ENCODE peak calls at places on chromosomes 3 and 15, in ten cellular contexts. One of them, this sample, is unnamed. For H3K9me3, the result is how much of the 10 kb centered on the place peaks cover.

GRCh38 chr3:43996379-43997301 is 245.0 kb upstream of the TOPAZ1 start:
- DNase-seq in heart left ventricle: no peak
- DNase-seq in transverse colon: no peak
- DNase-seq in endothelial cell of umbilical vein: peak
- DNase-seq in stomach: no peak
- DNase-seq in H1: no peak
- DNase-seq in adrenal gland: no peak
- DNase-seq in esophagus squamous epithelium: no peak
- DNase-seq in upper lobe of left lung: peak
- DNase-seq in spleen: peak
- DNase-seq in this sample: no peak

GRCh38 chr3:52277972-52278509 is 408 bp downstream of the WDR82 start:
- DNase-seq in endothelial cell of umbilical vein: peak
- DNase-seq in H1: no peak
- DNase-seq in adrenal gland: peak
- DNase-seq in heart left ventricle: no peak
- DNase-seq in transverse colon: no peak
- DNase-seq in stomach: no peak
- DNase-seq in spleen: peak
- DNase-seq in esophagus squamous epithelium: no peak
- DNase-seq in upper lobe of left lung: no peak
- DNase-seq in this sample: no peak

GRCh38 chr3:44079916-44080315 is 161.8 kb upstream of the TOPAZ1 start:
- DNase-seq in stomach: no peak
- DNase-seq in spleen: no peak
- DNase-seq in upper lobe of left lung: no peak
- DNase-seq in endothelial cell of umbilical vein: no peak
- DNase-seq in heart left ventricle: no peak
- DNase-seq in transverse colon: no peak
- DNase-seq in esophagus squamous epithelium: no peak
- DNase-seq in H1: no peak
- DNase-seq in adrenal gland: no peak
- DNase-seq in this sample: peak

GRCh38 chr15:99707481-99708270 is 25.6 kb downstream of the LYSMD4 start:
- DNase-seq in transverse colon: no peak
- DNase-seq in spleen: no peak
- DNase-seq in upper lobe of left lung: no peak
- DNase-seq in adrenal gland: no peak
- DNase-seq in stomach: no peak
- DNase-seq in heart left ventricle: no peak
- DNase-seq in H1: no peak
- DNase-seq in endothelial cell of umbilical vein: peak
- DNase-seq in esophagus squamous epithelium: no peak
- DNase-seq in this sample: no peak

GRCh38 chr3:112973325-112974177 is 1.4 kb downstream of the CD200R1 start:
- DNase-seq in adrenal gland: no peak
- DNase-seq in transverse colon: peak
- DNase-seq in heart left ventricle: no peak
- DNase-seq in stomach: no peak
- DNase-seq in spleen: no peak
- DNase-seq in esophagus squamous epithelium: no peak
- DNase-seq in H1: no peak
- DNase-seq in endothelial cell of umbilical vein: no peak
- DNase-seq in upper lobe of left lung: no peak
- DNase-seq in this sample: no peak

GRCh38 chr15:70153948-70154439 is 56.3 kb upstream of the TLE3 start:
- DNase-seq in stomach: no peak
- DNase-seq in upper lobe of left lung: no peak
- DNase-seq in heart left ventricle: no peak
- DNase-seq in transverse colon: no peak
- DNase-seq in spleen: no peak
- DNase-seq in endothelial cell of umbilical vein: no peak
- DNase-seq in H1: no peak
- DNase-seq in adrenal gland: no peak
- DNase-seq in esophagus squamous epithelium: no peak
- DNase-seq in this sample: no peak

GRCh38 chr3:194870394-194871110 is 184.9 kb downstream of the FAM43A start:
- DNase-seq in endothelial cell of umbilical vein: no peak
- DNase-seq in adrenal gland: peak
- DNase-seq in spleen: no peak
- DNase-seq in stomach: no peak
- DNase-seq in transverse colon: peak
- DNase-seq in esophagus squamous epithelium: no peak
- DNase-seq in upper lobe of left lung: no peak
- DNase-seq in H1: no peak
- DNase-seq in heart left ventricle: no peak
- DNase-seq in this sample: no peak

GRCh38 chr3:30681276-30682211 is 75.1 kb downstream of the TGFBR2 start:
- DNase-seq in esophagus squamous epithelium: no peak
- DNase-seq in transverse colon: no peak
- DNase-seq in H1: no peak
- DNase-seq in upper lobe of left lung: peak
- DNase-seq in stomach: no peak
- DNase-seq in heart left ventricle: peak
- DNase-seq in endothelial cell of umbilical vein: peak
- DNase-seq in spleen: peak
- DNase-seq in adrenal gland: peak
- DNase-seq in this sample: no peak

GRCh38 chr3:56424885-56425284 is 43.4 kb downstream of the ERC2 start:
- DNase-seq in H1: no peak
- DNase-seq in stomach: no peak
- DNase-seq in upper lobe of left lung: no peak
- DNase-seq in heart left ventricle: no peak
- DNase-seq in transverse colon: no peak
- DNase-seq in spleen: no peak
- DNase-seq in endothelial cell of umbilical vein: no peak
- DNase-seq in adrenal gland: no peak
- DNase-seq in esophagus squamous epithelium: no peak
- DNase-seq in this sample: no peak

GRCh38 chr3:104825116-104825515 is 541.6 kb upstream of the ALCAM start:
- DNase-seq in esophagus squamous epithelium: no peak
- DNase-seq in transverse colon: no peak
- DNase-seq in adrenal gland: no peak
- DNase-seq in spleen: no peak
- DNase-seq in endothelial cell of umbilical vein: no peak
- DNase-seq in heart left ventricle: no peak
- DNase-seq in stomach: no peak
- DNase-seq in upper lobe of left lung: no peak
- DNase-seq in H1: peak
- DNase-seq in this sample: no peak

GRCh38 chr3:115581347-115582135 is 41.8 kb upstream of the GAP43 start:
- DNase-seq in spleen: no peak
- DNase-seq in transverse colon: no peak
- DNase-seq in stomach: no peak
- DNase-seq in heart left ventricle: no peak
- DNase-seq in endothelial cell of umbilical vein: no peak
- DNase-seq in upper lobe of left lung: no peak
- DNase-seq in esophagus squamous epithelium: no peak
- DNase-seq in H1: no peak
- DNase-seq in adrenal gland: peak
- DNase-seq in this sample: no peak

GRCh38 chr3:64266065-64266874 is 41.0 kb upstream of the PRICKLE2 start:
- DNase-seq in spleen: no peak
- DNase-seq in adrenal gland: peak
- DNase-seq in heart left ventricle: no peak
- DNase-seq in esophagus squamous epithelium: no peak
- DNase-seq in H1: no peak
- DNase-seq in endothelial cell of umbilical vein: peak
- DNase-seq in stomach: no peak
- DNase-seq in transverse colon: peak
- DNase-seq in upper lobe of left lung: no peak
- DNase-seq in this sample: peak

DNA sequence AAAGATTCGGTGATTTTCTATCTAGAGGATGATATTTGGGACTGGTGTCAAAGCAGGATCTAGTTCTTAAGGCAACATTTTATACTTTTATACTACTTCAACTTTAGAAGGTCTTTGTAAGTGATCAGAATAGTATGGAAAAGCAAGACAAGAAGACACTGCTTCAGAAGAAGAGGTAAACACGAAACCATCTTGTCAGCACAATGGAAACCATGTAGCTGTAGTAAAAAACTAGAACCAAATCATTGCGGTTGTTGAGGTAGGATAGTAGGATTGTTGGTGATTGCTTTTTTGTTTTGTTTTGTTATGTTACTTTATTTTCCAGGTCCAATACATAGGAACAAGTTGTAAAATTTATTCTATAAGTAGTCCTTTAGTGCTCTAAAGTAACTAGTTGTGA is 40.0 kb downstream of the SEMA6D start:
- DNase-seq in spleen: no peak
- DNase-seq in stomach: no peak
- DNase-seq in H1: no peak
- DNase-seq in endothelial cell of umbilical vein: no peak
- DNase-seq in heart left ventricle: no peak
- DNase-seq in upper lobe of left lung: no peak
- DNase-seq in transverse colon: no peak
- DNase-seq in adrenal gland: no peak
- DNase-seq in esophagus squamous epithelium: no peak
- DNase-seq in this sample: no peak
- H3K9me3 ChIP-seq in spleen: under half
- H3K9me3 ChIP-seq in stomach: under half
- H3K9me3 ChIP-seq in H1: under half
- H3K9me3 ChIP-seq in endothelial cell of umbilical vein: under half
- H3K9me3 ChIP-seq in heart left ventricle: under half
- H3K9me3 ChIP-seq in upper lobe of left lung: under half
- H3K9me3 ChIP-seq in transverse colon: under half
- H3K9me3 ChIP-seq in adrenal gland: under half
- H3K9me3 ChIP-seq in esophagus squamous epithelium: under half
- H3K9me3 ChIP-seq in this sample: under half

GRCh38 chr15:32125595-32125994 is 95.3 kb downstream of the CHRNA7 start:
- DNase-seq in endothelial cell of umbilical vein: no peak
- DNase-seq in heart left ventricle: no peak
- DNase-seq in transverse colon: no peak
- DNase-seq in adrenal gland: no peak
- DNase-seq in stomach: no peak
- DNase-seq in upper lobe of left lung: no peak
- DNase-seq in H1: no peak
- DNase-seq in spleen: no peak
- DNase-seq in esophagus squamous epithelium: no peak
- DNase-seq in this sample: no peak
- H3K27ac ChIP-seq in endothelial cell of umbilical vein: no peak
- H3K27ac ChIP-seq in heart left ventricle: no peak
- H3K27ac ChIP-seq in transverse colon: no peak
- H3K27ac ChIP-seq in adrenal gland: no peak
- H3K27ac ChIP-seq in stomach: no peak
- H3K27ac ChIP-seq in upper lobe of left lung: no peak
- H3K27ac ChIP-seq in H1: no peak
- H3K27ac ChIP-seq in spleen: no peak
- H3K27ac ChIP-seq in esophagus squamous epithelium: no peak
- H3K27ac ChIP-seq in this sample: no peak

DNA sequence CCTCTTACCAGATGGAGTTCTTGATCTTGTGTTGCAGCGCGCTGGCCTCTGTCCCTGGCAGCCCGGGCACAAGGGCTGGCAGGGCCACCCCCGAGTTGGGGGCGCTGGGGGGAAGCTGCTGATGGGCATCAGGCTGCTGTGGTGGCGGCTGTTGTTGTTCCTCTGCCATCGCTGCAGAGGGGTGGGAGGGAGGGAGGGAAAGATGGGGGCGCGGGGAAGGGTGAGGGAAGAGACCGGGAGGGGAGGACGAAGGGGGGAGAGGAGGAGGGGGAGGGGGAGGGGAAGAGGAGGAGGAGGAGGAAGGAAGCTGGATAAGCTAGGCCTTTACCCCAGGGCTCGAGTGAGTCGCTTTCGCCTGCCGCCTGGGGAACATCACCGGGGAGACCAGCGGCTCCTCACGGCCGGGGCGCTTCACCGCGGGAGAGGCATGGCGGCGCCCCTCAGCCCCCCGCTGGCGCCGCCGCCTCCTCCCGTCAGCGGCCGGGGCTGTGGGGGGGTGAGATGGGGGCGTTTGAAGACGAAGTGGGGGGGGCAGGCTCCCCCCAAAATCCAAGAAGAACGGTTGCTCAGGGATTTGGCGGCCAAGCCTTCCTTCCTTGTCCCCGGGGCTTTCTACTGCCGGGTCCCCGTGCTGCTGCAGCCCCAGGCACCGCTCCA is 434 bp downstream of the RFX7 start:
- DNase-seq in H1: no peak
- DNase-seq in heart left ventricle: peak
- DNase-seq in esophagus squamous epithelium: no peak
- DNase-seq in adrenal gland: peak
- DNase-seq in transverse colon: peak
- DNase-seq in stomach: peak
- DNase-seq in upper lobe of left lung: peak
- DNase-seq in spleen: peak
- DNase-seq in endothelial cell of umbilical vein: peak
- DNase-seq in this sample: no peak
- TF ChIP-seq POLR2A in H1: peak
- TF ChIP-seq POLR2A in heart left ventricle: no peak
- TF ChIP-seq POLR2A in esophagus squamous epithelium: no peak
- TF ChIP-seq POLR2A in adrenal gland: no peak
- TF ChIP-seq POLR2A in transverse colon: no peak
- TF ChIP-seq POLR2A in stomach: no peak
- TF ChIP-seq POLR2A in upper lobe of left lung: no peak
- TF ChIP-seq POLR2A in spleen: no peak
- TF ChIP-seq POLR2A in endothelial cell of umbilical vein: no peak
- TF ChIP-seq POLR2A in this sample: peak

GRCh38 chr15:25619076-25619475 is 180.3 kb upstream of the UBE3A start:
- DNase-seq in stomach: no peak
- DNase-seq in heart left ventricle: no peak
- DNase-seq in upper lobe of left lung: no peak
- DNase-seq in spleen: no peak
- DNase-seq in transverse colon: no peak
- DNase-seq in endothelial cell of umbilical vein: no peak
- DNase-seq in H1: no peak
- DNase-seq in esophagus squamous epithelium: no peak
- DNase-seq in adrenal gland: no peak
- DNase-seq in this sample: no peak
- H3K9me3 ChIP-seq in stomach: under half
- H3K9me3 ChIP-seq in heart left ventricle: under half
- H3K9me3 ChIP-seq in upper lobe of left lung: under half
- H3K9me3 ChIP-seq in spleen: under half
- H3K9me3 ChIP-seq in transverse colon: under half
- H3K9me3 ChIP-seq in endothelial cell of umbilical vein: under half
- H3K9me3 ChIP-seq in H1: under half
- H3K9me3 ChIP-seq in esophagus squamous epithelium: under half
- H3K9me3 ChIP-seq in adrenal gland: under half
- H3K9me3 ChIP-seq in this sample: under half

GRCh38 chr3:12370758-12371157 is 81.9 kb downstream of the PPARG start:
- DNase-seq in upper lobe of left lung: no peak
- DNase-seq in heart left ventricle: no peak
- DNase-seq in transverse colon: peak
- DNase-seq in stomach: no peak
- DNase-seq in endothelial cell of umbilical vein: peak
- DNase-seq in esophagus squamous epithelium: no peak
- DNase-seq in spleen: no peak
- DNase-seq in adrenal gland: no peak
- DNase-seq in H1: no peak
- DNase-seq in this sample: no peak
- H3K27ac ChIP-seq in upper lobe of left lung: no peak
- H3K27ac ChIP-seq in heart left ventricle: no peak
- H3K27ac ChIP-seq in transverse colon: peak
- H3K27ac ChIP-seq in stomach: no peak
- H3K27ac ChIP-seq in endothelial cell of umbilical vein: no peak
- H3K27ac ChIP-seq in esophagus squamous epithelium: no peak
- H3K27ac ChIP-seq in spleen: peak
- H3K27ac ChIP-seq in adrenal gland: no peak
- H3K27ac ChIP-seq in H1: no peak
- H3K27ac ChIP-seq in this sample: no peak

This sample was measured in vagina.